ENCODE peak calls at places on chromosomes 5 and 9, in nine cellular contexts. B, L, C, S, R, F, Z, T and I are unnamed samples.

GRCh38 chr5:150303070-150303595 is 428 bp upstream of the ARSI start:
- DNase-seq in S (no peak), R (no peak), F (no peak), B (no peak), L (no peak), C (peak; percentile 77), T (no peak), Z (no peak), I (no peak)

GRCh38 chr5:119678351-119679028 is 49.1 kb downstream of the FAM170A start:
- DNase-seq in B (no peak), L (no peak), S (no peak), Z (no peak), F (no peak), C (no peak), T (no peak), R (no peak), I (no peak)

GRCh38 chr9:108652851-108653250 is 202.9 kb downstream of the ACTL7B start:
- DNase-seq in F (no peak), S (no peak), Z (no peak), C (no peak), R (no peak), L (no peak), B (no peak), T (no peak), I (no peak)

GRCh38 chr5:143124593-143124992 is 278.9 kb downstream of the NR3C1 start:
- DNase-seq in T (no peak), Z (no peak), C (no peak), B (no peak), L (no peak), F (no peak), S (no peak), R (no peak), I (no peak)

GRCh38 chr9:114694146-114694545 is 12.2 kb upstream of the TEX48 start:
- DNase-seq in R (no peak), L (no peak), C (peak; percentile 23), T (no peak), B (no peak), S (no peak), Z (no peak), F (no peak), I (no peak)

GRCh38 chr5:172716796-172717313 is 54.1 kb downstream of the DUSP1 start:
- DNase-seq in L (peak; percentile 82), R (peak; percentile 67), C (peak; percentile 80), Z (peak; percentile 93), B (peak; percentile 95), S (peak; percentile 76), F (peak; percentile 66), T (peak; percentile 82), I (peak; percentile 70)

GRCh38 chr9:132041825-132042224 is 37.8 kb downstream of the MED27 start:
- DNase-seq in F (no peak), Z (no peak), L (no peak), C (no peak), T (no peak), S (no peak), R (no peak), B (no peak), I (no peak)

GRCh38 chr5:141951341-141951781 is 6.6 kb downstream of the PCDH12 start:
- DNase-seq in Z (no peak), B (no peak), F (peak; percentile 66), R (no peak), C (no peak), T (no peak), L (peak; percentile 34), S (no peak), I (no peak)

GRCh38 chr5:124738751-124739559 is 7.5 kb downstream of the ZNF608 start:
- DNase-seq in F (peak; percentile 43), Z (no peak), T (no peak), S (no peak), L (no peak), B (no peak), R (no peak), C (no peak), I (no peak)

GRCh38 chr9:6153425-6153824 is 62.2 kb upstream of the IL33 start:
- DNase-seq in L (peak; percentile 63), T (no peak), S (no peak), F (no peak), R (no peak), C (peak; percentile 20), B (no peak), Z (no peak), I (no peak)

GRCh38 chr5:137611011-137611580 is 112.0 kb upstream of the SPOCK1 start:
- DNase-seq in F (no peak), C (no peak), Z (no peak), S (no peak), L (no peak), B (peak; percentile 40), R (no peak), T (no peak), I (no peak)